ENCODE peak calls at places on chromosome 10, in nine cellular contexts. U is fibroblast of the aortic adventitia, G is cardiac fibroblast, M is fibroblast of lung, N is epithelial cell of esophagus, S is uterus, L is colonic mucosa, H is lower lobe of right lung, Q is HFF-Myc. A is an unnamed sample.

GRCh38 chr10:689433-690226 is at the start of gene DIP2C:
- DNase-seq in H (peak; percentile 79), Q (no peak), S (peak; percentile 78), N (peak; percentile 37), L (peak; percentile 44), U (peak; percentile 72), G (peak; percentile 66), M (peak; percentile 76), A (peak; percentile 78)

GRCh38 chr10:22158426-22158825 is 59.4 kb downstream of the EBLN1 start:
- DNase-seq in H (no peak), Q (no peak), S (no peak), U (no peak), N (no peak), L (no peak), G (peak; percentile 7), M (no peak), A (peak; percentile 78)

GRCh38 chr10:88989423-88989822 is 1.2 kb upstream of the FAS start:
- DNase-seq in M (no peak), G (no peak), H (no peak), N (no peak), U (no peak), L (no peak), Q (no peak), S (no peak), A (no peak)

GRCh38 chr10:79159785-79160184 is 91.0 kb downstream of the ZMIZ1 start:
- DNase-seq in N (no peak), S (peak; percentile 79), G (peak; percentile 70), H (no peak), M (peak; percentile 70), Q (no peak), L (no peak), U (peak; percentile 83), A (peak; percentile 72)

GRCh38 chr10:70561051-70561450 is 41.5 kb downstream of the PRF1 start:
- DNase-seq in H (peak; percentile 67), G (no peak), Q (no peak), L (no peak), N (no peak), S (no peak), M (peak; percentile 47), U (peak; percentile 31), A (peak; percentile 49)

GRCh38 chr10:8060704-8061121 is 6.2 kb downstream of the GATA3 start:
- DNase-seq in G (no peak), S (no peak), M (no peak), H (no peak), N (no peak), L (no peak), Q (no peak), U (no peak), A (no peak)

GRCh38 chr10:122648599-122649428 is 50.8 kb downstream of the C10orf120 start:
- DNase-seq in L (peak; percentile 31), U (peak; percentile 39), S (no peak), N (peak; percentile 53), H (peak; percentile 57), M (peak; percentile 29), G (peak; percentile 57), Q (peak; percentile 3), A (peak; percentile 50)

GRCh38 chr10:101444058-101444457 is 90.1 kb downstream of the BTRC start:
- DNase-seq in N (peak; percentile 33), L (no peak), H (no peak), Q (no peak), U (peak; percentile 20), G (peak; percentile 45), S (no peak), M (peak; percentile 21), A (peak; percentile 54)

GRCh38 chr10:11320809-11321520 is 290.5 kb downstream of the USP6NL start:
- DNase-seq in G (no peak), U (no peak), Q (no peak), S (no peak), M (no peak), N (no peak), H (no peak), L (no peak), A (no peak)

GRCh38 chr10:11319990-11320602 is 291.4 kb downstream of the USP6NL start:
- DNase-seq in Q (no peak), H (no peak), L (no peak), M (no peak), G (no peak), U (no peak), N (no peak), S (no peak), A (no peak)

GRCh38 chr10:11322698-11323097 is 288.8 kb downstream of the USP6NL start:
- DNase-seq in N (no peak), G (no peak), L (no peak), U (no peak), H (no peak), M (no peak), S (no peak), Q (no peak), A (no peak)

GRCh38 chr10:11317936-11318670 is 293.3 kb downstream of the USP6NL start:
- DNase-seq in L (no peak), M (no peak), U (no peak), G (no peak), N (no peak), Q (no peak), H (no peak), S (no peak), A (no peak)

DNA sequence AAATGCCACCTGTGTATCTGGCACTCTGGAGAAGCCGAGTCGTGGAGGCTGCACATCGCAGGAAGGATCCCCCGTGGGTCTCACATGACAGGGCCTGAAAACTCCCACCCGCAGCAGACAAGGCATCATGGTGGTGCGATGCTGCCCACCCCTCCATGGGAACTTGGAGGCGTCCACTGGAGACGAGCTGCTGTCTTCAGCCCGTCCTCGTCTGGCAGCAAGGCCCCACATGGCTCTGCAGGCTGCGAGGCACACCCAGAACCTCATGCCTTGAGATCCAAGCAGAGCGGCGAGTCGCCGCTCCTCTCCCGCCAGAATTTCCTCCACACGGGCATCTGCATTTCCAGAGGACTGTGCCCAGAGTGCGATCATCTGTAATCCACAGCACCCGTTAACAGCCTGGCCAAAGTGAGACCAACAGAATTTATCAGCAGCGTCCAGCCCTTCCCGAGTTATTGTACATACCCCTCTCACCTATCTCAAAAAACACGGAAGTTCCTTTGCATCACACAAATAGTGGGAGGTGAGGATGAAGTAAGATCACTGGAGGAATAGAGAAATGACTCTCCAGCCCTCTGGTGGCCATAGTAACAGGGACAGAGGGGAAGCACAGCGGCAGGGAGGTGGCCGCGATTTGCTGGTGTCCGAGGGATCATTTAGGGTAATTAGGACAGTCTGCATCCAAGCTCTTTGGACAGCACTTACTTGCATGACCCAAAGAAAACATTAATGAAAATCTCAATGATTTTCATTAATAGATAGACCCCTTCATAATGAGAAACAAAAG is 292.4 kb downstream of the USP6NL start:
- DNase-seq in U (no peak), G (no peak), S (no peak), N (no peak), Q (no peak), L (no peak), H (no peak), M (no peak), A (no peak)
- TF ChIP-seq CTCF in U (no peak), G (no peak), S (no peak), N (no peak), Q (peak; percentile 16), L (no peak), H (no peak), M (no peak), A (no peak)

DNA sequence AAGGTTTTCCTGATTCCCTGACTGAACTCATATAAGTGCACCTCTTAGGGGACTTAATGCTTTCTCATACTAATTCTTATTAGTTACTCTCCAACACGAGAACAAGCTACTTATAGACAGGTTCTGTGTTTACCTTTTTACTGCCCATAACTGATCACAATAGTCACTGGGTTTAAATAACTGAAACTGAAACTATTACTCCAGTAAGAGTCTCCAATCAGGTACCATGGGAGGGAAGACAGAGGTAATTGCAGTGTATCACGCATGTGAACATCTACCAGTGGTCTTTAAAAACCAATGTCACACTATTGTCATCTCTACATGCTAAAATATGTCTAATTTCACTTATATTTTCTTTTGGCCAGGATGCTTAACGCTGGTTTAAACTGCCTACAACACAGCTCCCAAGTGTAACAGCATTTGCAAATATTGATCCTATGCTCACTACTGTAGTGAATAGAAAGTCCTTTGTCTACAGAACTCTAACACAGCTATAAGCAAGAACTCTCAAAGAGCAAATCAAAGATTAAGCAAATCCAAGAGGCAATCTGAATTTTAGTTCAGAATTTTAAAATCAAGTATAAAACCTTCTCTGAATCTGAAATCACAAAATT is 3.6 kb downstream of the GDI2 start:
- DNase-seq in Q (no peak), N (no peak), H (no peak), L (no peak), M (no peak), U (no peak), G (no peak), S (no peak), A (peak; percentile 26)
- H3K4me3 ChIP-seq in Q (peak overlapping the region; percentile 90), N (no peak overlapping the region), H (no peak overlapping the region), L (no peak overlapping the region), M (peak overlapping the region; percentile 99), U (peak overlapping the region; percentile 47), G (peak overlapping the region; percentile 2), S (no peak overlapping the region), A (peak overlapping the region; percentile 22)

GRCh38 chr10:130335336-130335735 is 199.1 kb downstream of the GLRX3 start:
- DNase-seq in L (no peak), H (no peak), U (no peak), N (no peak), Q (no peak), S (no peak), M (no peak), G (no peak), A (no peak)

GRCh38 chr10:130337696-130338587 is 201.8 kb downstream of the GLRX3 start:
- DNase-seq in G (no peak), S (no peak), M (no peak), L (no peak), H (no peak), Q (no peak), U (no peak), N (no peak), A (no peak)

GRCh38 chr10:130337305-130337640 is 201.1 kb downstream of the GLRX3 start:
- DNase-seq in U (no peak), S (no peak), G (no peak), H (no peak), Q (no peak), L (no peak), M (no peak), N (no peak), A (no peak)

GRCh38 chr10:130338588-130339070 is 202.4 kb downstream of the GLRX3 start:
- DNase-seq in G (no peak), U (no peak), S (no peak), Q (no peak), M (no peak), N (no peak), H (no peak), L (no peak), A (no peak)

GRCh38 chr10:130336612-130337304 is 200.6 kb downstream of the GLRX3 start:
- DNase-seq in M (no peak), S (no peak), U (no peak), H (no peak), G (no peak), L (no peak), N (no peak), Q (no peak), A (no peak)
- TF ChIP-seq CTCF in M (no peak), S (no peak), U (no peak), H (no peak), G (no peak), L (no peak), N (no peak), Q (no peak), A (no peak)

GRCh38 chr10:13351340-13351915 is 3.3 kb upstream of the SEPHS1 start:
- DNase-seq in S (no peak), H (no peak), U (no peak), L (no peak), M (no peak), Q (no peak), N (no peak), G (no peak), A (no peak)

GRCh38 chr10:13349776-13350274 is 1.7 kb upstream of the SEPHS1 start:
- DNase-seq in M (peak; percentile 48), G (peak; percentile 43), H (peak; percentile 78), U (peak; percentile 42), Q (no peak), S (peak; percentile 37), L (peak; percentile 79), N (peak; percentile 46), A (peak; percentile 66)

GRCh38 chr10:13356392-13356791 is 8.3 kb upstream of the SEPHS1 start:
- DNase-seq in S (no peak), N (no peak), U (no peak), L (no peak), Q (no peak), H (no peak), G (no peak), M (no peak), A (no peak)

GRCh38 chr10:13354783-13355182 is 6.7 kb upstream of the SEPHS1 start:
- DNase-seq in U (no peak), Q (no peak), G (no peak), L (no peak), S (no peak), M (no peak), N (no peak), H (no peak), A (no peak)

GRCh38 chr10:13352519-13352918 is 4.4 kb upstream of the SEPHS1 start:
- DNase-seq in M (no peak), S (no peak), N (no peak), U (no peak), L (no peak), H (no peak), Q (no peak), G (no peak), A (no peak)
- H3K4me3 ChIP-seq in M (no peak overlapping the region), S (no peak overlapping the region), N (no peak overlapping the region), U (no peak overlapping the region), L (no peak overlapping the region), H (no peak overlapping the region), Q (no peak overlapping the region), G (no peak overlapping the region), A (no peak overlapping the region)